ENCODE peak calls at places on chromosomes 5 and 9, in five cellular contexts. N, D, O, Y and S are unnamed samples.

GRCh38 chr5:41433552-41434181 is 76.7 kb downstream of the PLCXD3 start:
- DNase-seq in O (peak), D (no peak), Y (no peak), N (no peak), S (no peak)

GRCh38 chr5:75006821-75007536 is 45.4 kb downstream of the GCNT4 start:
- DNase-seq in D (no peak), N (no peak), O (peak), Y (no peak), S (no peak)

GRCh38 chr5:148454576-148454975 is 70.8 kb downstream of the FBXO38 start:
- DNase-seq in O (no peak), N (no peak), D (no peak), Y (no peak), S (no peak)

GRCh38 chr5:168818586-168818985 is 239.4 kb upstream of the PANK3 start:
- DNase-seq in N (no peak), Y (no peak), O (no peak), D (no peak), S (no peak)

GRCh38 chr9:127847155-127847463 is 7.3 kb downstream of the ENG start:
- DNase-seq in D (no peak), O (no peak), Y (no peak), N (no peak), S (no peak)

GRCh38 chr9:117704024-117704575 is at the start of gene TLR4:
- DNase-seq in N (no peak), O (peak), Y (peak), D (peak), S (peak)

GRCh38 chr9:69582544-69583297 is 89.5 kb downstream of the APBA1 start:
- DNase-seq in Y (no peak), O (peak), D (peak), N (no peak), S (no peak)

GRCh38 chr5:55384072-55384471 is 76.3 kb downstream of the MTREX start:
- DNase-seq in O (no peak), D (no peak), N (no peak), Y (no peak), S (no peak)

GRCh38 chr5:171693397-171693796 is 92.2 kb upstream of the SMIM23 start:
- DNase-seq in D (no peak), Y (no peak), O (no peak), N (no peak), S (no peak)

GRCh38 chr5:61329729-61330128 is 2.3 kb upstream of the ZSWIM6 start:
- DNase-seq in N (no peak), D (peak), Y (no peak), O (no peak), S (no peak)

GRCh38 chr9:84823426-84824271 is 154.1 kb downstream of the NTRK2 start:
- DNase-seq in N (no peak), D (no peak), Y (no peak), O (peak), S (peak)

GRCh38 chr9:70578720-70579119 is 164.3 kb upstream of the KLF9 start:
- DNase-seq in O (peak), Y (no peak), N (no peak), D (no peak), S (no peak)

GRCh38 chr9:124861342-124862229 is at the start of the genes ARPC5L and RPL35:
- DNase-seq in Y (peak), N (peak), O (peak), D (peak), S (peak)

GRCh38 chr5:179796877-179797608 is 3.3 kb downstream of the LTC4S start:
- DNase-seq in O (no peak), D (no peak), Y (no peak), N (no peak), S (no peak)

GRCh38 chr9:106897223-106897622 is 34.3 kb downstream of the ZNF462 start:
- DNase-seq in O (peak), Y (no peak), N (no peak), D (no peak), S (no peak)

GRCh38 chr9:95938724-95939123 is 63.2 kb downstream of the ERCC6L2 start:
- DNase-seq in D (no peak), Y (no peak), O (no peak), N (no peak), S (no peak)

GRCh38 chr9:89137548-89138462 is 40.8 kb downstream of the SHC3 start:
- DNase-seq in Y (no peak), D (peak), O (peak), N (no peak), S (peak)

GRCh38 chr5:172235132-172235780 is 41.3 kb downstream of the EFCAB9 start:
- DNase-seq in Y (no peak), D (no peak), O (peak), N (no peak), S (no peak)

GRCh38 chr5:4514067-4514648 is 626.0 kb upstream of the ADAMTS16 start:
- DNase-seq in O (no peak), N (no peak), Y (no peak), D (no peak), S (no peak)

GRCh38 chr5:121841900-121842299 is 9.8 kb upstream of the FTMT start:
- DNase-seq in D (no peak), O (no peak), N (no peak), Y (no peak), S (no peak)

GRCh38 chr9:117487555-117488175 is 72.8 kb upstream of the ASTN2 start:
- DNase-seq in O (peak), Y (peak), D (peak), N (no peak), S (peak)

GRCh38 chr9:91239367-91240111 is 122.2 kb downstream of the AUH start:
- DNase-seq in N (no peak), D (no peak), O (no peak), Y (no peak), S (no peak)

GRCh38 chr9:89171693-89172092 is 6.9 kb downstream of the SHC3 start:
- DNase-seq in D (peak), O (peak), N (no peak), Y (no peak), S (no peak)

GRCh38 chr9:89684912-89685636 is 80.3 kb downstream of the GADD45G start:
- DNase-seq in N (no peak), Y (no peak), D (no peak), O (no peak), S (no peak)

GRCh38 chr5:61159841-61160240 is 2.4 kb downstream of the SMIM15 start:
- DNase-seq in D (no peak), O (no peak), Y (no peak), N (no peak), S (no peak)

GRCh38 chr9:119955276-119955675 is 586.0 kb upstream of the BRINP1 start:
- DNase-seq in Y (no peak), N (no peak), D (no peak), O (peak), S (no peak)

GRCh38 chr5:12292610-12293204 is 388.5 kb upstream of the CTNND2 start:
- DNase-seq in N (no peak), D (peak), Y (no peak), O (no peak), S (no peak)

GRCh38 chr5:395156-395920 is 47.6 kb upstream of the EXOC3 start:
- DNase-seq in D (peak), N (no peak), O (peak), Y (peak), S (no peak)

GRCh38 chr9:99811172-99811571 is 10.5 kb upstream of the NR4A3 start:
- DNase-seq in D (peak), Y (no peak), N (no peak), O (no peak), S (no peak)

GRCh38 chr9:97312101-97312500 is 4.6 kb downstream of the CCDC180 start:
- DNase-seq in D (no peak), Y (no peak), O (no peak), N (no peak), S (no peak)

GRCh38 chr5:102865510-102866314 is 110.6 kb downstream of the PAM start:
- DNase-seq in O (peak), N (no peak), D (peak), Y (peak), S (peak)

GRCh38 chr5:136766456-136766855 is 401.1 kb upstream of the TRPC7 start:
- DNase-seq in O (peak), Y (no peak), D (no peak), N (no peak), S (no peak)